ENCODE peak calls at places on chromosome 18, in four cellular contexts. One of them, this sample, is unnamed.

GRCh38 chr18:50312296-50313030 is 25.0 kb upstream of the CXXC1 start:
- DNase-seq in body of pancreas: no peak
- DNase-seq in CD8-positive, alpha-beta T cell: no peak
- DNase-seq in fibroblast of lung: no peak
- DNase-seq in this sample: no peak

GRCh38 chr18:36809590-36810381 is 19.0 kb downstream of the TPGS2 start:
- DNase-seq in fibroblast of lung: peak
- DNase-seq in CD8-positive, alpha-beta T cell: peak
- DNase-seq in body of pancreas: peak
- DNase-seq in this sample: peak

GRCh38 chr18:5103693-5104092 is 93.4 kb downstream of the AKAIN1 start:
- DNase-seq in CD8-positive, alpha-beta T cell: no peak
- DNase-seq in body of pancreas: no peak
- DNase-seq in fibroblast of lung: no peak
- DNase-seq in this sample: no peak

GRCh38 chr18:46282177-46282570 is 178.0 kb downstream of the HAUS1 start:
- DNase-seq in body of pancreas: no peak
- DNase-seq in CD8-positive, alpha-beta T cell: no peak
- DNase-seq in fibroblast of lung: no peak
- DNase-seq in this sample: no peak

GRCh38 chr18:6752200-6752873 is 22.8 kb downstream of the ARHGAP28 start:
- DNase-seq in body of pancreas: no peak
- DNase-seq in fibroblast of lung: peak
- DNase-seq in CD8-positive, alpha-beta T cell: no peak
- DNase-seq in this sample: no peak

GRCh38 chr18:72543362-72544055 is 633 bp downstream of the CBLN2 start:
- DNase-seq in body of pancreas: no peak
- DNase-seq in CD8-positive, alpha-beta T cell: no peak
- DNase-seq in fibroblast of lung: no peak
- DNase-seq in this sample: no peak

GRCh38 chr18:21509062-21509461 is 91.4 kb downstream of the ESCO1 start:
- DNase-seq in fibroblast of lung: no peak
- DNase-seq in CD8-positive, alpha-beta T cell: no peak
- DNase-seq in body of pancreas: no peak
- DNase-seq in this sample: no peak

GRCh38 chr18:62151068-62151771 is 35.6 kb downstream of the PIGN start:
- DNase-seq in CD8-positive, alpha-beta T cell: no peak
- DNase-seq in body of pancreas: no peak
- DNase-seq in fibroblast of lung: no peak
- DNase-seq in this sample: no peak

GRCh38 chr18:75365230-75365629 is 62.3 kb downstream of the SMIM21 start:
- DNase-seq in CD8-positive, alpha-beta T cell: no peak
- DNase-seq in fibroblast of lung: no peak
- DNase-seq in body of pancreas: no peak
- DNase-seq in this sample: no peak

GRCh38 chr18:66393463-66393862 is 210.4 kb downstream of the CDH19 start:
- DNase-seq in body of pancreas: no peak
- DNase-seq in CD8-positive, alpha-beta T cell: no peak
- DNase-seq in fibroblast of lung: no peak
- DNase-seq in this sample: no peak

GRCh38 chr18:73264562-73264921 is 396.8 kb upstream of the NETO1 start:
- DNase-seq in body of pancreas: no peak
- DNase-seq in CD8-positive, alpha-beta T cell: no peak
- DNase-seq in fibroblast of lung: no peak
- DNase-seq in this sample: no peak

GRCh38 chr18:332007-332406 is 64.2 kb upstream of the THOC1 start:
- DNase-seq in body of pancreas: no peak
- DNase-seq in CD8-positive, alpha-beta T cell: no peak
- DNase-seq in fibroblast of lung: no peak
- DNase-seq in this sample: no peak

GRCh38 chr18:23883277-23883790 is 131.2 kb upstream of the TTC39C start:
- DNase-seq in CD8-positive, alpha-beta T cell: no peak
- DNase-seq in fibroblast of lung: no peak
- DNase-seq in body of pancreas: no peak
- DNase-seq in this sample: peak

GRCh38 chr18:44880170-44880569 is 199.5 kb downstream of the SETBP1 start:
- DNase-seq in fibroblast of lung: peak
- DNase-seq in body of pancreas: peak
- DNase-seq in CD8-positive, alpha-beta T cell: no peak
- DNase-seq in this sample: no peak

DNA sequence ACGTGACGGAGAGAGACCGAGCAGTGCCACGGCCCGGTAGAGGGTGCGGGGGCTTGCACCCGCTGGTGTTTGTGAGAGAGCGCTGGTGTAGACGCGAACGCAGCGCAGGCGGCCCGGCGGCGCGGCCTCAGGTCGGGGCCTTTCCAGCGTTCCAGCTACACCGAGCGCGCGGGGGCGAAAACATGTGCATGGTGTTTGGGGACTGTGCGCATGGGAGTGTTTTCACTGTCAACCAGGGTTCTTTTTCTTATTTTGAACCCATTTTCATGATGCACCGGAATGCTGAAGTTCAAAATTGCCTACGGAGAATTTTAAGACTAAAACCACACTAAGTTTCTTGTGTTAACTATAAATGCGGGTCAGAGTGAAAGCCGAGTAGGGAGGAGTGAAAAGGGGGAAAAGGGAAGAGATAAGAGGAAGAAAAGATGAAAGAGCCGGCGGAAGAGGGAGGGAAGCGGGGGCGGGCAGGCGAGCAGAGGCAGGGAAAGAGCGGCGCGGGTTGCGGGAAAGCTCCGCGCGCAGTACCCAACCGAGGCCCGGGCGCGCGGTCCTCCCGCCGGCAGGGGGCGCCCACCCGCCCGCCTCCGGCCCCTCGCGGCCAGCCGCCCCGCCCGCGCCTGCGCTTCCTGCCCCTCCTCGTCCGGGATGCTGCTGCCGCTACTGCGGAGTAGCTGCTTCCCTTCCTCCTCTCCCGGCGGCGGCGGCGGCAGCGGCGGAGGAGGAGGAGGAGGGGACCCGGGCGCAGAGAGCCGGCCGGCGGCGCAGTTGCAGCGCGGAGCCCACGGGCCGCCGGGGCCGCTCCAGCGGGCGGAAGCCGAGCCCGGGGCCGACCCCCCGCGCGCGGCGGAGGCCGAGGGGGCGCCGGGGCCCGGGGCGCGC is at the start of gene RAB12:
- DNase-seq in CD8-positive, alpha-beta T cell: peak
- DNase-seq in fibroblast of lung: peak
- DNase-seq in body of pancreas: peak
- DNase-seq in this sample: peak
- TF ChIP-seq CTCF in CD8-positive, alpha-beta T cell: peak
- TF ChIP-seq CTCF in fibroblast of lung: peak
- TF ChIP-seq CTCF in body of pancreas: peak
- TF ChIP-seq CTCF in this sample: no peak

DNA sequence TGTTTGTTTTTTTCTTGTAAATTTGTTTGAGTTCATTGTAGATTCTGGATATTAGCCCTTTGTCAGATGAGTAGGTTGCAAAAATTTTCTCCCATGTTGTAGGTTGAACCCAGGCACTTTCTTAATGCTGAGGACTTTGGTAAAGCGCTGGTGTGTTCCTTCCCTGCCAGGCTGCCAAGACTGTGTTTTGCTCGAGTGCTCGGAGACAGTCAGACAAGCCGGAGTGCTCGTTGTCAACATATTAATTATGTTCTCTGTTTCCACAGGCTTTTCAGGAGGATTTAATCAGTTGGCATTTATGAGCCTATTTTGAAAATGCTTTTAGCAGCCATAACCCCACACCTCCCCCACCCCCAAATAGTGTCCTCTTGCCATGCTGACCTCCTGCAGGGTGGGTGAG is 6.4 kb downstream of the MTCL1 start:
- DNase-seq in CD8-positive, alpha-beta T cell: no peak
- DNase-seq in fibroblast of lung: no peak
- DNase-seq in body of pancreas: no peak
- DNase-seq in this sample: no peak
- H3K4me3 ChIP-seq in CD8-positive, alpha-beta T cell: no peak
- H3K4me3 ChIP-seq in fibroblast of lung: no peak
- H3K4me3 ChIP-seq in body of pancreas: no peak
- H3K4me3 ChIP-seq in this sample: no peak

GRCh38 chr18:13185675-13186198 is 32.8 kb upstream of the LDLRAD4 start:
- DNase-seq in body of pancreas: no peak
- DNase-seq in CD8-positive, alpha-beta T cell: no peak
- DNase-seq in fibroblast of lung: no peak
- DNase-seq in this sample: no peak

GRCh38 chr18:13186687-13187086 is 31.9 kb upstream of the LDLRAD4 start:
- DNase-seq in CD8-positive, alpha-beta T cell: no peak
- DNase-seq in fibroblast of lung: no peak
- DNase-seq in body of pancreas: no peak
- DNase-seq in this sample: no peak

GRCh38 chr18:13183790-13184189 is 34.8 kb upstream of the LDLRAD4 start:
- DNase-seq in CD8-positive, alpha-beta T cell: no peak
- DNase-seq in fibroblast of lung: no peak
- DNase-seq in body of pancreas: no peak
- DNase-seq in this sample: no peak

GRCh38 chr18:13183359-13183758 is 35.2 kb upstream of the LDLRAD4 start:
- DNase-seq in body of pancreas: no peak
- DNase-seq in CD8-positive, alpha-beta T cell: no peak
- DNase-seq in fibroblast of lung: no peak
- DNase-seq in this sample: no peak

DNA sequence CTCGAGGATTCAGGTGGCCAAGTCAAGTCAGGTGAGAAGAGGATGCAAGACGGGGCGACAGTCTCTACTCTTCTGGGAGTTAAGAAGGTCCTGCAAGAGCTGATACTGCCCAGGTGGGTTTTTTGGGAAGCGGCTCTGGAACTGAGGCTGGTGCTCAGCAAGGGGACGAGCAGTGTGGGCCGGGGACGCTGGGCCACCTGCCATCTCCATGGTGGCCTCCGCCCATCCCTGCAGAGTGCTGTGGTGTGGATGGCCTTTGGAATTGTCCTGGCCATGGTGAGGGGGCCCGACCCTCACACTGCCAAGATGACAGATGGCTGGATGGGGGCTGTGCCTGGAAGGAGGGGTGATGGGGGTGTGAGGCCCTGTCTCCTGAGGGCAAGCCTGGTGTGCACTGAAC is 34.2 kb upstream of the LDLRAD4 start:
- DNase-seq in body of pancreas: no peak
- DNase-seq in CD8-positive, alpha-beta T cell: no peak
- DNase-seq in fibroblast of lung: no peak
- DNase-seq in this sample: no peak
- TF ChIP-seq CTCF in body of pancreas: no peak
- TF ChIP-seq CTCF in CD8-positive, alpha-beta T cell: no peak
- TF ChIP-seq CTCF in fibroblast of lung: no peak
- TF ChIP-seq CTCF in this sample: no peak

GRCh38 chr18:54828986-54829385 is 709 bp downstream of the RAB27B start:
- DNase-seq in fibroblast of lung: no peak
- DNase-seq in CD8-positive, alpha-beta T cell: no peak
- DNase-seq in body of pancreas: no peak
- DNase-seq in this sample: no peak
- H3K4me3 ChIP-seq in fibroblast of lung: peak
- H3K4me3 ChIP-seq in CD8-positive, alpha-beta T cell: peak
- H3K4me3 ChIP-seq in body of pancreas: peak
- H3K4me3 ChIP-seq in this sample: peak

GRCh38 chr18:63506336-63506646 is 29.5 kb downstream of the SERPINB5 start:
- DNase-seq in body of pancreas: no peak
- DNase-seq in CD8-positive, alpha-beta T cell: no peak
- DNase-seq in fibroblast of lung: no peak
- DNase-seq in this sample: no peak
- TF ChIP-seq CTCF in body of pancreas: no peak
- TF ChIP-seq CTCF in CD8-positive, alpha-beta T cell: no peak
- TF ChIP-seq CTCF in fibroblast of lung: no peak
- TF ChIP-seq CTCF in this sample: no peak

GRCh38 chr18:8049147-8049546 is 482.0 kb downstream of the PTPRM start:
- DNase-seq in body of pancreas: no peak
- DNase-seq in fibroblast of lung: peak
- DNase-seq in CD8-positive, alpha-beta T cell: no peak
- DNase-seq in this sample: peak
- H3K4me3 ChIP-seq in body of pancreas: no peak
- H3K4me3 ChIP-seq in fibroblast of lung: no peak
- H3K4me3 ChIP-seq in CD8-positive, alpha-beta T cell: no peak
- H3K4me3 ChIP-seq in this sample: no peak

DNA sequence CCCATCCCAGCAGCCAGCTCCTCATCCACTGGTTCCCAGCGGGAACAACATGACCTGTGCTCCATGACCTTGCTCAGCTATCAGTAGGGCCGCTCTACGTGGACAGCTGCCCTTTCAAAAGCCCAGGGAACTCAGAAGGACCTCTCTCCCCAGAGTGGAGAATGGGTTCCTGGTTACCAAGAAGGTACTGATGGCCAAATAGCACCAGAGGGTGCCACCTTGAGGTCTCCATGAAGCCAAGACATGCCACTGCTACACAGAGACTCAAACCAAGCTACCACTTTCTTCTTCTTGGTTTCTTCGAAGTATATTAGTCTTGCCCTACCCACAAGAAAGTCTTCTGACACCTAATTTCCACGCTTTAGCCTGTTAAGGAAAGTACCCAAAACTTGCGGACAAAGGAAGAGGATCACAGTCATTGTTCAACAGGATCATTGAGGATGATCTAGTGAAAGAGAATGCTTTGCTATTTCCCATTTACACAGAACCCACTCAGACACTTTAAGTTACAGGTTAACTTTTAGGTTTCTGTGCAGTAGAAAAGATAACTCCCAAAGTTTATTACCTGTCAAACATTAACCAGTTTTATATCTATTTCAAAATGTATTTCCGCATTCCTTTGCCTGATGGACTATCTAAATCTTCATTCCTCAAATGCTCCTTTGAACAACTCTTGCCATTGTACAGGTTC is 102.3 kb downstream of the ALPK2 start:
- DNase-seq in body of pancreas: no peak
- DNase-seq in fibroblast of lung: no peak
- DNase-seq in CD8-positive, alpha-beta T cell: no peak
- DNase-seq in this sample: no peak
- TF ChIP-seq CTCF in body of pancreas: no peak
- TF ChIP-seq CTCF in fibroblast of lung: no peak
- TF ChIP-seq CTCF in CD8-positive, alpha-beta T cell: no peak
- TF ChIP-seq CTCF in this sample: no peak

GRCh38 chr18:79797518-79798345 is at the start of gene KCNG2:
- DNase-seq in CD8-positive, alpha-beta T cell: peak
- DNase-seq in body of pancreas: peak
- DNase-seq in fibroblast of lung: peak
- DNase-seq in this sample: peak
- H3K4me3 ChIP-seq in CD8-positive, alpha-beta T cell: no peak
- H3K4me3 ChIP-seq in body of pancreas: no peak
- H3K4me3 ChIP-seq in fibroblast of lung: peak
- H3K4me3 ChIP-seq in this sample: no peak

GRCh38 chr18:48680339-48680738 is 141.5 kb downstream of the CTIF start:
- DNase-seq in body of pancreas: no peak
- DNase-seq in CD8-positive, alpha-beta T cell: no peak
- DNase-seq in fibroblast of lung: no peak
- DNase-seq in this sample: no peak

GRCh38 chr18:48679236-48679635 is 140.4 kb downstream of the CTIF start:
- DNase-seq in CD8-positive, alpha-beta T cell: no peak
- DNase-seq in body of pancreas: no peak
- DNase-seq in fibroblast of lung: no peak
- DNase-seq in this sample: no peak

GRCh38 chr18:48682768-48683167 is 143.9 kb downstream of the CTIF start:
- DNase-seq in body of pancreas: no peak
- DNase-seq in fibroblast of lung: no peak
- DNase-seq in CD8-positive, alpha-beta T cell: no peak
- DNase-seq in this sample: no peak

GRCh38 chr18:48683197-48683596 is 144.4 kb downstream of the CTIF start:
- DNase-seq in CD8-positive, alpha-beta T cell: no peak
- DNase-seq in fibroblast of lung: no peak
- DNase-seq in body of pancreas: no peak
- DNase-seq in this sample: no peak

GRCh38 chr18:48680871-48681270 is 142.0 kb downstream of the CTIF start:
- DNase-seq in body of pancreas: no peak
- DNase-seq in CD8-positive, alpha-beta T cell: no peak
- DNase-seq in fibroblast of lung: no peak
- DNase-seq in this sample: no peak
- TF ChIP-seq CTCF in body of pancreas: no peak
- TF ChIP-seq CTCF in CD8-positive, alpha-beta T cell: no peak
- TF ChIP-seq CTCF in fibroblast of lung: no peak
- TF ChIP-seq CTCF in this sample: no peak

This sample was measured in epithelial cell of esophagus.